ENCODE peak calls at places on chromosomes 12 and 14, in six cellular contexts. One of them, this sample, is unnamed.

GRCh38 chr12:50765325-50765911 is 1.5 kb downstream of the ATF1 start:
- DNase-seq in GM12891: no peak
- DNase-seq in K562: peak; percentile 42
- DNase-seq in HepG2: peak; percentile 50
- DNase-seq in GM12878: no peak
- DNase-seq in H1: no peak
- DNase-seq in this sample: peak; percentile 35

GRCh38 chr12:86741531-86741930 is 485.3 kb upstream of the MGAT4C start:
- DNase-seq in HepG2: no peak
- DNase-seq in GM12891: no peak
- DNase-seq in H1: no peak
- DNase-seq in GM12878: no peak
- DNase-seq in K562: no peak
- DNase-seq in this sample: no peak

GRCh38 chr14:97039717-97040363 is 242.7 kb downstream of the VRK1 start:
- DNase-seq in K562: no peak
- DNase-seq in GM12878: peak; percentile 37
- DNase-seq in HepG2: no peak
- DNase-seq in H1: no peak
- DNase-seq in GM12891: no peak
- DNase-seq in this sample: no peak

GRCh38 chr12:47818007-47818376 is 1.7 kb downstream of the HDAC7 start:
- DNase-seq in K562: no peak
- DNase-seq in HepG2: no peak
- DNase-seq in GM12878: no peak
- DNase-seq in GM12891: no peak
- DNase-seq in H1: no peak
- DNase-seq in this sample: no peak

GRCh38 chr12:89709994-89710872 is 1.6 kb upstream of the ATP2B1 start:
- DNase-seq in H1: peak; percentile 83
- DNase-seq in GM12878: no peak
- DNase-seq in GM12891: no peak
- DNase-seq in K562: no peak
- DNase-seq in HepG2: no peak
- DNase-seq in this sample: no peak

GRCh38 chr14:92978229-92979021 is 55.5 kb downstream of the CHGA start:
- DNase-seq in K562: no peak
- DNase-seq in GM12878: no peak
- DNase-seq in GM12891: no peak
- DNase-seq in H1: no peak
- DNase-seq in HepG2: no peak
- DNase-seq in this sample: no peak

GRCh38 chr12:108187831-108188230 is 58.7 kb downstream of the WSCD2 start:
- DNase-seq in GM12891: no peak
- DNase-seq in K562: no peak
- DNase-seq in H1: no peak
- DNase-seq in HepG2: no peak
- DNase-seq in GM12878: no peak
- DNase-seq in this sample: no peak

GRCh38 chr12:115451785-115452736 is 768.1 kb upstream of the TBX3 start:
- DNase-seq in GM12891: peak; percentile 46
- DNase-seq in GM12878: no peak
- DNase-seq in H1: peak; percentile 66
- DNase-seq in HepG2: peak; percentile 66
- DNase-seq in K562: peak; percentile 49
- DNase-seq in this sample: peak; percentile 10

GRCh38 chr14:92867246-92867925 is 55.6 kb upstream of the CHGA start:
- DNase-seq in HepG2: no peak
- DNase-seq in K562: no peak
- DNase-seq in GM12878: no peak
- DNase-seq in H1: no peak
- DNase-seq in GM12891: no peak
- DNase-seq in this sample: no peak

GRCh38 chr12:24840046-24840800 is 108.7 kb downstream of the BCAT1 start:
- DNase-seq in K562: no peak
- DNase-seq in HepG2: no peak
- DNase-seq in GM12891: no peak
- DNase-seq in GM12878: no peak
- DNase-seq in H1: no peak
- DNase-seq in this sample: no peak

GRCh38 chr12:113097716-113098427 is 37.7 kb downstream of the RASAL1 start:
- DNase-seq in GM12878: no peak
- DNase-seq in H1: peak; percentile 73
- DNase-seq in HepG2: no peak
- DNase-seq in GM12891: no peak
- DNase-seq in K562: peak; percentile 45
- DNase-seq in this sample: no peak

GRCh38 chr12:113096675-113097461 is 38.7 kb downstream of the RASAL1 start:
- DNase-seq in GM12891: no peak
- DNase-seq in HepG2: no peak
- DNase-seq in K562: no peak
- DNase-seq in GM12878: no peak
- DNase-seq in H1: no peak
- DNase-seq in this sample: no peak

GRCh38 chr12:113099764-113100163 is 35.8 kb downstream of the RASAL1 start:
- DNase-seq in GM12878: no peak
- DNase-seq in HepG2: no peak
- DNase-seq in H1: no peak
- DNase-seq in GM12891: no peak
- DNase-seq in K562: no peak
- DNase-seq in this sample: no peak

GRCh38 chr12:113099364-113099763 is 36.2 kb downstream of the RASAL1 start:
- DNase-seq in GM12878: no peak
- DNase-seq in H1: no peak
- DNase-seq in GM12891: no peak
- DNase-seq in K562: no peak
- DNase-seq in HepG2: no peak
- DNase-seq in this sample: no peak

GRCh38 chr12:113098428-113099028 is 37.0 kb downstream of the RASAL1 start:
- DNase-seq in HepG2: peak; percentile 79
- DNase-seq in GM12878: no peak
- DNase-seq in GM12891: peak; percentile 73
- DNase-seq in K562: peak; percentile 85
- DNase-seq in H1: peak; percentile 97
- DNase-seq in this sample: peak; percentile 66
- TF ChIP-seq POLR2AphosphoS5 in HepG2: no peak
- TF ChIP-seq POLR2AphosphoS5 in GM12878: peak; percentile 60
- TF ChIP-seq POLR2AphosphoS5 in GM12891: no peak
- TF ChIP-seq POLR2AphosphoS5 in K562: no peak
- TF ChIP-seq POLR2AphosphoS5 in H1: no peak
- TF ChIP-seq POLR2AphosphoS5 in this sample: no peak

GRCh38 chr12:31324116-31324844 is 1.7 kb downstream of the SINHCAF start:
- DNase-seq in H1: peak; percentile 70
- DNase-seq in K562: peak; percentile 51
- DNase-seq in GM12878: no peak
- DNase-seq in HepG2: peak; percentile 78
- DNase-seq in GM12891: peak; percentile 40
- DNase-seq in this sample: peak; percentile 43

GRCh38 chr12:31325877-31326631 is at the start of gene SINHCAF:
- DNase-seq in GM12878: peak; percentile 92
- DNase-seq in GM12891: peak; percentile 84
- DNase-seq in K562: peak; percentile 94
- DNase-seq in H1: peak; percentile 99
- DNase-seq in HepG2: peak; percentile 99
- DNase-seq in this sample: peak; percentile 83

GRCh38 chr12:31323466-31324115 is 2.4 kb downstream of the SINHCAF start:
- DNase-seq in K562: peak; percentile 44
- DNase-seq in HepG2: no peak
- DNase-seq in GM12878: no peak
- DNase-seq in GM12891: peak; percentile 20
- DNase-seq in H1: peak; percentile 67
- DNase-seq in this sample: peak; percentile 24

GRCh38 chr12:31325524-31325875 is 450 bp downstream of the SINHCAF start:
- DNase-seq in HepG2: no peak
- DNase-seq in GM12878: no peak
- DNase-seq in H1: no peak
- DNase-seq in GM12891: peak; percentile 18
- DNase-seq in K562: no peak
- DNase-seq in this sample: peak; percentile 28

GRCh38 chr12:31324845-31325523 is 966 bp downstream of the SINHCAF start:
- DNase-seq in GM12891: peak; percentile 19
- DNase-seq in GM12878: no peak
- DNase-seq in HepG2: no peak
- DNase-seq in H1: no peak
- DNase-seq in K562: peak; percentile 52
- DNase-seq in this sample: peak; percentile 23
- TF ChIP-seq POLR2A in GM12891: peak; percentile 45
- TF ChIP-seq POLR2A in GM12878: peak; percentile 56
- TF ChIP-seq POLR2A in HepG2: peak; percentile 25
- TF ChIP-seq POLR2A in H1: peak; percentile 60
- TF ChIP-seq POLR2A in K562: peak; percentile 22
- TF ChIP-seq POLR2A in this sample: peak; percentile 39

DNA sequence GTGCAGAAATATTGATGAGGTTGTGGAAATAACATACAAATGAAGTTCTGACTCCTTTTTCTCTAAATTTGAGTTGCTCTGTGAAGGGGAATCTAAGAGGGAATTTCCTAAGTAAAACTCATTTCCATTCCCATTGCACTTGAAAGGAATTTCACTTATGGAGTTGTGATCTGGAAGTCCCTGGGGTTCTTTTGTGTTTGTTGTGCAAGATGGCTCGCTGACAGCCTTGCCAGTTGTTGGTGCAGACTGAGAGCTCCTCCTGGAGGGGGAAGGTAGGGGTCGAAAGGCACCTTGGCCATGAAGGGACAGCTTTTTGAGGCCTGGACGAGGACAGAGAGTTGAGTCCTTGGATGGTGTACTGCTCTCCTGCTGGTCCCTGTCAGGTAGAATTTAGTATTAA is 72.0 kb downstream of the C12orf56 start:
- DNase-seq in HepG2: peak; percentile 1
- DNase-seq in GM12891: no peak
- DNase-seq in H1: peak; percentile 51
- DNase-seq in K562: no peak
- DNase-seq in GM12878: no peak
- DNase-seq in this sample: no peak
- TF ChIP-seq TAF1 in HepG2: no peak
- TF ChIP-seq TAF1 in GM12891: no peak
- TF ChIP-seq TAF1 in H1: no peak
- TF ChIP-seq TAF1 in K562: no peak
- TF ChIP-seq TAF1 in GM12878: no peak
- TF ChIP-seq TAF1 in this sample: no peak

GRCh38 chr12:131826064-131826928 is 1.9 kb upstream of the MMP17 start:
- DNase-seq in K562: no peak
- DNase-seq in HepG2: no peak
- DNase-seq in GM12891: no peak
- DNase-seq in H1: no peak
- DNase-seq in GM12878: no peak
- DNase-seq in this sample: no peak

GRCh38 chr12:131829795-131830334 is 1.7 kb downstream of the MMP17 start:
- DNase-seq in H1: no peak
- DNase-seq in HepG2: no peak
- DNase-seq in K562: no peak
- DNase-seq in GM12891: no peak
- DNase-seq in GM12878: no peak
- DNase-seq in this sample: no peak

GRCh38 chr12:131829351-131829794 is 1.2 kb downstream of the MMP17 start:
- DNase-seq in H1: no peak
- DNase-seq in K562: no peak
- DNase-seq in HepG2: no peak
- DNase-seq in GM12891: no peak
- DNase-seq in GM12878: no peak
- DNase-seq in this sample: no peak

GRCh38 chr12:131828671-131829350 is 618 bp downstream of the MMP17 start:
- DNase-seq in H1: no peak
- DNase-seq in GM12878: no peak
- DNase-seq in HepG2: no peak
- DNase-seq in K562: peak; percentile 52
- DNase-seq in GM12891: no peak
- DNase-seq in this sample: no peak

DNA sequence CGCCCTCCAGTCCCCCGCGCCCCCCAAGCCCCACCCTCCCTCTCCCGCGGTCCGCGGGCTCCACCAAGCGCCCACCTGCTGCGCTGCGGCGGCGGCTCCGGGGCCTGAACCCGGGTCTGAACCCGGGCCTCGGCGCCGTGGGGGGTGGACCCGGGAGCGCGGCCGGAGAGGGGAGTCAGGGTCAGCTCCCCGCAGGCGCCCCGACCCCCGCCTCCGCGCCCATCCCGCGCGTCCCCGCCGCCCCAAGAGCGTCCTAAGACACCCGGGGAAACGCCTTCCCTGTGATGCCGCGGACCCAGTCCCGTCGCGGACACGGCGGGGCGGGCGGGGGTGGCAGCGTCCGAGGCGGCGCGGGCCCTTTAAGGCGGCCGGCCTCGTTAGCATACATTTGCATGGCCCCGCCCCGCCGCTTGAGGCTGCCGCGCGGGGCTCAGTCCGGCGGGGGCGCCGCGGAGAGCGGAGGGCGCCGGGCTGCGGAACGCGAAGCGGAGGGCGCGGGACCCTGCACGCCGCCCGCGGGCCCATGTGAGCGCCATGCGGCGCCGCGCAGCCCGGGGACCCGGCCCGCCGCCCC is at the start of gene MMP17:
- DNase-seq in HepG2: no peak
- DNase-seq in K562: peak; percentile 86
- DNase-seq in GM12891: peak; percentile 68
- DNase-seq in GM12878: no peak
- DNase-seq in H1: peak; percentile 77
- DNase-seq in this sample: peak; percentile 54
- TF ChIP-seq POLR2AphosphoS5 in HepG2: no peak
- TF ChIP-seq POLR2AphosphoS5 in K562: peak; percentile 49
- TF ChIP-seq POLR2AphosphoS5 in GM12891: no peak
- TF ChIP-seq POLR2AphosphoS5 in GM12878: no peak
- TF ChIP-seq POLR2AphosphoS5 in H1: peak; percentile 60
- TF ChIP-seq POLR2AphosphoS5 in this sample: no peak